ENCODE peak calls at places on chromosomes 3 and 15, in eight cellular contexts. One of them, this sample, is unnamed.

GRCh38 chr3:29065211-29065785 is 215.6 kb upstream of the RBMS3 start:
- DNase-seq in RWPE1: peak
- DNase-seq in NCI-H510A treated with DMSO at 0.1 percent for 48 hours: peak
- DNase-seq in COLO829: peak
- DNase-seq in GM23248: peak
- DNase-seq in EL: peak
- DNase-seq in CD8-positive, alpha-beta memory T cell: no peak
- DNase-seq in mucosa of gallbladder: peak
- DNase-seq in this sample: peak

GRCh38 chr3:47405820-47406761 is 25.3 kb downstream of the PTPN23 start:
- DNase-seq in CD8-positive, alpha-beta memory T cell: no peak
- DNase-seq in mucosa of gallbladder: no peak
- DNase-seq in COLO829: no peak
- DNase-seq in EL: no peak
- DNase-seq in NCI-H510A treated with DMSO at 0.1 percent for 48 hours: no peak
- DNase-seq in RWPE1: no peak
- DNase-seq in GM23248: no peak
- DNase-seq in this sample: no peak

GRCh38 chr15:51144021-51144532 is 49.4 kb upstream of the TNFAIP8L3 start:
- DNase-seq in mucosa of gallbladder: no peak
- DNase-seq in NCI-H510A treated with DMSO at 0.1 percent for 48 hours: no peak
- DNase-seq in CD8-positive, alpha-beta memory T cell: no peak
- DNase-seq in RWPE1: peak
- DNase-seq in COLO829: no peak
- DNase-seq in EL: peak
- DNase-seq in GM23248: peak
- DNase-seq in this sample: peak

GRCh38 chr15:40307421-40308165 is at the start of gene PLCB2:
- DNase-seq in CD8-positive, alpha-beta memory T cell: peak
- DNase-seq in mucosa of gallbladder: peak
- DNase-seq in GM23248: no peak
- DNase-seq in EL: no peak
- DNase-seq in RWPE1: no peak
- DNase-seq in NCI-H510A treated with DMSO at 0.1 percent for 48 hours: peak
- DNase-seq in COLO829: no peak
- DNase-seq in this sample: no peak

GRCh38 chr15:76378691-76379090 is 42.1 kb downstream of the ISL2 start:
- DNase-seq in RWPE1: no peak
- DNase-seq in GM23248: no peak
- DNase-seq in COLO829: no peak
- DNase-seq in NCI-H510A treated with DMSO at 0.1 percent for 48 hours: no peak
- DNase-seq in CD8-positive, alpha-beta memory T cell: no peak
- DNase-seq in EL: no peak
- DNase-seq in mucosa of gallbladder: no peak
- DNase-seq in this sample: no peak

GRCh38 chr15:60720493-60721231 is 241.7 kb upstream of the ICE2 start:
- DNase-seq in NCI-H510A treated with DMSO at 0.1 percent for 48 hours: peak
- DNase-seq in COLO829: no peak
- DNase-seq in RWPE1: no peak
- DNase-seq in CD8-positive, alpha-beta memory T cell: no peak
- DNase-seq in EL: no peak
- DNase-seq in mucosa of gallbladder: no peak
- DNase-seq in GM23248: no peak
- DNase-seq in this sample: no peak

GRCh38 chr3:53516339-53516738 is 21.9 kb downstream of the CACNA1D start:
- DNase-seq in mucosa of gallbladder: no peak
- DNase-seq in GM23248: no peak
- DNase-seq in COLO829: no peak
- DNase-seq in EL: no peak
- DNase-seq in NCI-H510A treated with DMSO at 0.1 percent for 48 hours: no peak
- DNase-seq in RWPE1: no peak
- DNase-seq in CD8-positive, alpha-beta memory T cell: no peak
- DNase-seq in this sample: no peak

GRCh38 chr3:162799910-162800309 is 1303.3 kb downstream of the OTOL1 start:
- DNase-seq in NCI-H510A treated with DMSO at 0.1 percent for 48 hours: no peak
- DNase-seq in EL: no peak
- DNase-seq in RWPE1: no peak
- DNase-seq in COLO829: no peak
- DNase-seq in mucosa of gallbladder: no peak
- DNase-seq in CD8-positive, alpha-beta memory T cell: no peak
- DNase-seq in GM23248: peak
- DNase-seq in this sample: no peak

GRCh38 chr15:62844564-62845235 is 197.8 kb upstream of the TPM1 start:
- DNase-seq in GM23248: no peak
- DNase-seq in EL: no peak
- DNase-seq in NCI-H510A treated with DMSO at 0.1 percent for 48 hours: no peak
- DNase-seq in CD8-positive, alpha-beta memory T cell: no peak
- DNase-seq in RWPE1: no peak
- DNase-seq in COLO829: no peak
- DNase-seq in mucosa of gallbladder: no peak
- DNase-seq in this sample: no peak

GRCh38 chr3:56874269-56874668 is 72.5 kb upstream of the ARHGEF3 start:
- DNase-seq in NCI-H510A treated with DMSO at 0.1 percent for 48 hours: no peak
- DNase-seq in EL: no peak
- DNase-seq in CD8-positive, alpha-beta memory T cell: no peak
- DNase-seq in mucosa of gallbladder: no peak
- DNase-seq in COLO829: no peak
- DNase-seq in RWPE1: no peak
- DNase-seq in GM23248: no peak
- DNase-seq in this sample: no peak

GRCh38 chr3:189839576-189839975 is 208.4 kb downstream of the TP63 start:
- DNase-seq in COLO829: no peak
- DNase-seq in mucosa of gallbladder: no peak
- DNase-seq in CD8-positive, alpha-beta memory T cell: no peak
- DNase-seq in NCI-H510A treated with DMSO at 0.1 percent for 48 hours: no peak
- DNase-seq in EL: peak
- DNase-seq in RWPE1: peak
- DNase-seq in GM23248: peak
- DNase-seq in this sample: no peak

This sample was measured in astrocyte of the cerebellum.